ENCODE peak calls at places on chromosomes 6 and 20, in eight cellular contexts. U is mucosa of descending colon, H is HCT116, M is HFF-Myc, P is head of caudate nucleus, G is naive B cell, B is aorta, C is putamen. Z is an unnamed sample.

GRCh38 chr6:25302677-25303128 is 23.5 kb downstream of the CARMIL1 start:
- DNase-seq in B (no peak), M (no peak), G (no peak), U (no peak), H (no peak), P (no peak), C (no peak), Z (no peak)

GRCh38 chr20:13279171-13279570 is 58.1 kb downstream of the ISM1 start:
- DNase-seq in U (no peak), H (no peak), C (no peak), P (no peak), B (no peak), G (no peak), M (no peak), Z (no peak)

GRCh38 chr6:1542764-1543163 is 67.0 kb upstream of the FOXC1 start:
- DNase-seq in U (no peak), H (no peak), B (no peak), G (no peak), C (no peak), M (no peak), P (no peak), Z (no peak)

GRCh38 chr20:58640446-58640845 is 10.6 kb upstream of the STX16 start:
- DNase-seq in C (no peak), H (no peak), U (no peak), M (no peak), P (no peak), B (no peak), G (no peak), Z (no peak)

GRCh38 chr6:148140772-148141557 is 201.7 kb upstream of the SASH1 start:
- DNase-seq in H (no peak), P (no peak), G (no peak), M (no peak), B (no peak), U (peak), C (no peak), Z (no peak)

GRCh38 chr20:48398506-48399449 is 429.0 kb downstream of the PREX1 start:
- DNase-seq in B (no peak), M (no peak), C (no peak), G (no peak), P (no peak), U (no peak), H (no peak), Z (peak)

GRCh38 chr6:63573899-63574553 is 1.7 kb downstream of the LOC128125822 start:
- DNase-seq in P (no peak), B (no peak), G (peak), U (peak), M (peak), C (peak), H (peak), Z (peak)

GRCh38 chr6:56580271-56580670 is 62.4 kb downstream of the DST start:
- DNase-seq in B (no peak), U (no peak), M (no peak), C (no peak), H (no peak), G (no peak), P (no peak), Z (no peak)

GRCh38 chr20:6490849-6491248 is 276.6 kb upstream of the BMP2 start:
- DNase-seq in B (no peak), H (no peak), U (no peak), P (no peak), M (no peak), G (no peak), C (no peak), Z (no peak)

GRCh38 chr6:20605581-20605980 is 71.3 kb downstream of the CDKAL1 start:
- DNase-seq in G (no peak), P (no peak), H (no peak), U (no peak), C (no peak), M (no peak), B (no peak), Z (no peak)

GRCh38 chr6:134640975-134641429 is 308.9 kb downstream of the ALDH8A1 start:
- DNase-seq in C (peak), P (peak), B (peak), H (peak), U (peak), M (peak), G (peak), Z (peak)

GRCh38 chr6:152583888-152584287 is 53.3 kb downstream of the SYNE1 start:
- DNase-seq in P (no peak), B (no peak), C (no peak), G (no peak), U (no peak), H (no peak), M (no peak), Z (no peak)

GRCh38 chr6:134267917-134268361 is 50.0 kb downstream of the SGK1 start:
- DNase-seq in P (peak), C (peak), H (no peak), G (no peak), U (peak), B (no peak), M (no peak), Z (peak)

GRCh38 chr6:22442826-22443225 is 126.5 kb upstream of the HDGFL1 start:
- DNase-seq in B (no peak), P (no peak), U (no peak), C (no peak), G (no peak), H (no peak), M (peak), Z (no peak)

GRCh38 chr20:51457281-51457932 is 85.1 kb downstream of the NFATC2 start:
- DNase-seq in U (peak), M (peak), P (no peak), B (peak), G (no peak), C (no peak), H (peak), Z (peak)

GRCh38 chr6:65448806-65449397 is 258.1 kb downstream of the EYS start:
- DNase-seq in M (no peak), C (peak), P (no peak), U (no peak), B (no peak), H (no peak), G (no peak), Z (no peak)

GRCh38 chr20:41018153-41018552 is 10.5 kb upstream of the TOP1 start:
- DNase-seq in C (no peak), M (no peak), G (no peak), B (no peak), H (no peak), P (no peak), U (no peak), Z (no peak)